ENCODE peak calls at places on chromosomes 6 and 20, in four cellular contexts. R, Z, U and P are unnamed samples.

GRCh38 chr20:10715035-10715434 is 41.2 kb upstream of the JAG1 start:
- DNase-seq in R (no peak), Z (no peak), U (peak; percentile 21), P (no peak)

GRCh38 chr6:11784341-11784740 is 5.7 kb upstream of the ADTRP start:
- DNase-seq in R (no peak), Z (no peak), U (no peak), P (no peak)

GRCh38 chr6:104428201-104428600 is 431.5 kb downstream of the HACE1 start:
- DNase-seq in R (no peak), Z (no peak), U (no peak), P (no peak)

GRCh38 chr6:28824793-28825731 is 98.7 kb downstream of the TRIM27 start:
- DNase-seq in R (no peak), Z (no peak), U (no peak), P (no peak)

GRCh38 chr6:16950825-16951495 is 150.9 kb upstream of the STMND1 start:
- DNase-seq in R (no peak), Z (no peak), U (no peak), P (no peak)

GRCh38 chr6:135870722-135871121 is 19.2 kb downstream of the PDE7B start:
- DNase-seq in R (no peak), Z (no peak), U (no peak), P (no peak)

GRCh38 chr6:126873351-126873750 is 245.1 kb upstream of the RSPO3 start:
- DNase-seq in R (no peak), Z (no peak), U (peak; percentile 3), P (no peak)

GRCh38 chr6:126030045-126030444 is 43.7 kb downstream of the TRMT11 start:
- DNase-seq in R (no peak), Z (no peak), U (no peak), P (no peak)

GRCh38 chr20:31440012-31440659 is at the start of gene DEFB123:
- DNase-seq in R (no peak), Z (no peak), U (no peak), P (no peak)

GRCh38 chr6:157107915-157108651 is 215.2 kb downstream of the TMEM242 start:
- DNase-seq in R (peak; percentile 44), Z (no peak), U (peak; percentile 78), P (no peak)

GRCh38 chr6:42417641-42418112 is 34.0 kb downstream of the TRERF1 start:
- DNase-seq in R (no peak), Z (peak; percentile 45), U (no peak), P (peak; percentile 17)

GRCh38 chr20:34891166-34892062 is 15.0 kb downstream of the ACSS2 start:
- DNase-seq in R (peak; percentile 28), Z (peak; percentile 14), U (peak; percentile 47), P (no peak)